ENCODE peak calls at places on chromosomes 16 and 17, in five cellular contexts. I, L, S, T and Q are unnamed samples.

GRCh38 chr16:69537706-69538080 is 28.1 kb upstream of the NFAT5 start:
- DNase-seq in S (no peak), T (no peak), I (no peak), L (no peak), Q (no peak)

GRCh38 chr16:76583466-76583865 is 306.3 kb downstream of the CNTNAP4 start:
- DNase-seq in T (peak; percentile 10), I (peak; percentile 0), S (peak; percentile 35), L (no peak), Q (no peak)

GRCh38 chr17:1130191-1130590 is 49.6 kb downstream of the ABR start:
- DNase-seq in I (no peak), S (no peak), T (no peak), L (no peak), Q (no peak)

GRCh38 chr16:81405702-81406113 is 38.9 kb upstream of the CMIP start:
- DNase-seq in T (no peak), L (no peak), S (no peak), I (peak; percentile 94), Q (no peak)

GRCh38 chr17:17008998-17009397 is 33.3 kb upstream of the MPRIP start:
- DNase-seq in T (no peak), S (no peak), I (no peak), L (no peak), Q (no peak)

GRCh38 chr16:60989592-60989991 is 1046.6 kb downstream of the CDH8 start:
- DNase-seq in S (no peak), L (no peak), T (no peak), I (no peak), Q (no peak)

GRCh38 chr17:2418572-2418971 is 17.7 kb upstream of the MNT start:
- DNase-seq in I (peak; percentile 64), T (no peak), L (no peak), S (no peak), Q (no peak)

GRCh38 chr16:89565506-89566372 is 5.3 kb downstream of the RPL13 start:
- DNase-seq in S (no peak), T (no peak), I (no peak), L (peak; percentile 90), Q (peak; percentile 73)

GRCh38 chr16:3726021-3726687 is 8.8 kb upstream of the TRAP1 start:
- DNase-seq in L (no peak), I (no peak), T (no peak), S (no peak), Q (no peak)

GRCh38 chr16:88479795-88480760 is 27.0 kb downstream of the ZFPM1 start:
- DNase-seq in L (no peak), T (no peak), I (no peak), S (no peak), Q (no peak)

GRCh38 chr17:72254808-72255449 is 134.1 kb downstream of the SOX9 start:
- DNase-seq in T (no peak), I (peak; percentile 10), L (no peak), S (no peak), Q (no peak)

GRCh38 chr16:87057291-87057881 is 259.8 kb downstream of the C16orf95 start:
- DNase-seq in L (peak; percentile 78), T (no peak), I (no peak), S (no peak), Q (no peak)

GRCh38 chr17:80538484-80538883 is 6.2 kb upstream of the RPTOR start:
- DNase-seq in L (no peak), T (no peak), I (no peak), S (no peak), Q (no peak)

GRCh38 chr17:8628609-8629169 is 1.8 kb downstream of the MYH10 start:
- DNase-seq in S (no peak), L (no peak), T (no peak), I (no peak), Q (peak; percentile 93)

GRCh38 chr16:86395477-86395876 is 114.8 kb upstream of the FOXF1 start:
- DNase-seq in T (no peak), I (no peak), L (no peak), S (no peak), Q (no peak)

GRCh38 chr17:74045608-74046007 is 157.9 kb upstream of the RPL38 start:
- DNase-seq in S (peak; percentile 56), T (no peak), I (no peak), L (no peak), Q (no peak)

GRCh38 chr17:13704333-13704732 is 102.6 kb upstream of the HS3ST3A1 start:
- DNase-seq in S (no peak), L (no peak), T (no peak), I (peak; percentile 61), Q (peak; percentile 73)

GRCh38 chr16:65125871-65126270 is 4.0 kb upstream of the CDH11 start:
- DNase-seq in T (no peak), I (peak; percentile 84), L (no peak), S (no peak), Q (no peak)

GRCh38 chr16:55955845-55956244 is 80.7 kb upstream of the CES5A start:
- DNase-seq in T (peak; percentile 41), L (no peak), I (no peak), S (no peak), Q (no peak)